ENCODE peak calls at places on chromosomes 2 and 18, in four cellular contexts. L is HCT116, T is mucosa of descending colon, M is IMR-90. Y is an unnamed sample.

GRCh38 chr2:17791121-17791902 is 24.9 kb upstream of the MSGN1 start:
- DNase-seq in T (no peak), L (no peak), M (peak), Y (no peak)

GRCh38 chr18:58277457-58277739 is 233.4 kb downstream of the NEDD4L start:
- DNase-seq in T (no peak), M (no peak), L (no peak), Y (no peak)

GRCh38 chr2:212408524-212408923 is 130.1 kb downstream of the ERBB4 start:
- DNase-seq in L (no peak), M (no peak), T (no peak), Y (no peak)

GRCh38 chr2:151299940-151300539 is 10.6 kb upstream of the NMI start:
- DNase-seq in L (no peak), T (no peak), M (peak), Y (peak)

GRCh38 chr18:8948471-8949149 is 153.9 kb upstream of the NDUFV2 start:
- DNase-seq in L (no peak), M (peak), T (no peak), Y (no peak)

GRCh38 chr2:114076961-114077360 is 187.1 kb downstream of the ACTR3 start:
- DNase-seq in T (no peak), M (no peak), L (no peak), Y (no peak)

GRCh38 chr2:187037310-187037709 is 188.3 kb upstream of the ZSWIM2 start:
- DNase-seq in M (no peak), T (no peak), L (no peak), Y (no peak)

GRCh38 chr2:652881-653480 is 24.2 kb downstream of the TMEM18 start:
- DNase-seq in L (no peak), M (no peak), T (no peak), Y (no peak)

GRCh38 chr18:22470511-22471181 is 52.9 kb upstream of the CTAGE1 start:
- DNase-seq in T (no peak), L (no peak), M (peak), Y (no peak)

GRCh38 chr18:51029378-51029693 is 677 bp upstream of the SMAD4 start:
- DNase-seq in L (no peak), T (no peak), M (peak), Y (no peak)

GRCh38 chr2:102240640-102241370 is 54.0 kb downstream of the IL1RL2 start:
- DNase-seq in T (peak), M (peak), L (peak), Y (peak)

GRCh38 chr2:104563398-104564024 is 290.4 kb upstream of the POU3F3 start:
- DNase-seq in M (no peak), T (no peak), L (no peak), Y (no peak)

GRCh38 chr2:226892729-226893128 is 56.9 kb downstream of the RHBDD1 start:
- DNase-seq in L (no peak), T (no peak), M (peak), Y (no peak)

GRCh38 chr2:42761554-42761953 is 2.4 kb downstream of the OXER1 start:
- DNase-seq in L (no peak), M (no peak), T (no peak), Y (no peak)

GRCh38 chr2:62215306-62216064 is 19.6 kb downstream of the B3GNT2 start:
- DNase-seq in T (no peak), L (no peak), M (peak), Y (no peak)

GRCh38 chr2:239377591-239377990 is 23.2 kb downstream of the HDAC4 start:
- DNase-seq in M (no peak), L (no peak), T (peak), Y (no peak)

GRCh38 chr2:231614559-231615057 is 21.9 kb downstream of the TEX44 start:
- DNase-seq in T (peak), M (no peak), L (no peak), Y (peak)

GRCh38 chr2:95058989-95059601 is 33.6 kb downstream of the MAL start:
- DNase-seq in L (no peak), M (no peak), T (no peak), Y (no peak)

GRCh38 chr2:200077838-200078237 is 122.5 kb downstream of the MAIP1 start:
- DNase-seq in L (no peak), M (peak), T (no peak), Y (no peak)

GRCh38 chr18:49976810-49977209 is 163.5 kb upstream of the ACAA2 start:
- DNase-seq in T (no peak), M (no peak), L (no peak), Y (no peak)

GRCh38 chr2:178306351-178307073 is 112.2 kb downstream of the OSBPL6 start:
- DNase-seq in T (no peak), L (peak), M (peak), Y (peak)

GRCh38 chr2:1869987-1870386 is 125.7 kb upstream of the PXDN start:
- DNase-seq in M (no peak), L (no peak), T (no peak), Y (no peak)

GRCh38 chr18:74496508-74497307 is 545 bp downstream of the CNDP2 start:
- DNase-seq in T (peak), M (peak), L (peak), Y (no peak)

GRCh38 chr2:85501244-85501643 is 37.7 kb upstream of the MAT2A start:
- DNase-seq in L (no peak), M (no peak), T (no peak), Y (no peak)

GRCh38 chr2:152046940-152047339 is 51.9 kb downstream of the CACNB4 start:
- DNase-seq in M (no peak), L (no peak), T (no peak), Y (peak)

GRCh38 chr2:205531082-205531481 is 151.2 kb upstream of the NRP2 start:
- DNase-seq in L (no peak), M (no peak), T (no peak), Y (no peak)

GRCh38 chr2:2524340-2524941 is 193.4 kb upstream of the MYT1L start:
- DNase-seq in T (no peak), L (no peak), M (no peak), Y (no peak)

GRCh38 chr2:99697811-99698568 is 208.2 kb upstream of the REV1 start:
- DNase-seq in T (no peak), L (no peak), M (peak), Y (no peak)

GRCh38 chr18:53056064-53056463 is 716.1 kb downstream of the DCC start:
- DNase-seq in L (no peak), T (no peak), M (no peak), Y (no peak)

GRCh38 chr18:55381277-55381676 is 206.7 kb downstream of the TCF4 start:
- DNase-seq in T (no peak), L (no peak), M (peak), Y (no peak)

GRCh38 chr2:40653829-40654228 is 201.9 kb upstream of the SLC8A1 start:
- DNase-seq in L (no peak), T (no peak), M (peak), Y (no peak)

GRCh38 chr18:21686282-21687105 is 18.1 kb downstream of the ABHD3 start:
- DNase-seq in T (no peak), L (no peak), M (peak), Y (no peak)

GRCh38 chr2:187296869-187297268 is 151.2 kb downstream of the CALCRL start:
- DNase-seq in L (no peak), T (no peak), M (no peak), Y (no peak)

GRCh38 chr18:51890762-51891161 is 449.2 kb upstream of the DCC start:
- DNase-seq in L (no peak), T (no peak), M (peak), Y (no peak)

GRCh38 chr18:47969851-47970250 is 39.4 kb upstream of the SMAD2 start:
- DNase-seq in T (no peak), M (no peak), L (no peak), Y (no peak)

GRCh38 chr2:235050992-235051351 is 99.2 kb downstream of the SH3BP4 start:
- DNase-seq in M (peak), L (peak), T (peak), Y (no peak)

GRCh38 chr2:37464064-37464463 is 119.6 kb downstream of the QPCT start:
- DNase-seq in M (no peak), T (no peak), L (no peak), Y (no peak)

GRCh38 chr2:67797801-67798535 is 264.8 kb downstream of the C1D start:
- DNase-seq in L (no peak), T (no peak), M (peak), Y (no peak)

GRCh38 chr18:71075147-71075546 is 786.3 kb downstream of the SOCS6 start:
- DNase-seq in L (no peak), M (no peak), T (no peak), Y (no peak)
- TF ChIP-seq CTCF in L (no peak), M (no peak), T (no peak), Y (no peak)

GRCh38 chr2:10817413-10817812 is 4.8 kb upstream of the PDIA6 start:
- DNase-seq in L (peak), M (no peak), T (no peak), Y (no peak)
- TF ChIP-seq CTCF in L (peak), M (peak), T (peak), Y (peak)

GRCh38 chr2:75053484-75054112 is 95.2 kb downstream of the POLE4 start:
- DNase-seq in L (peak), M (peak), T (no peak), Y (peak)
- TF ChIP-seq CTCF in L (peak), M (peak), T (peak), Y (peak)

DNA sequence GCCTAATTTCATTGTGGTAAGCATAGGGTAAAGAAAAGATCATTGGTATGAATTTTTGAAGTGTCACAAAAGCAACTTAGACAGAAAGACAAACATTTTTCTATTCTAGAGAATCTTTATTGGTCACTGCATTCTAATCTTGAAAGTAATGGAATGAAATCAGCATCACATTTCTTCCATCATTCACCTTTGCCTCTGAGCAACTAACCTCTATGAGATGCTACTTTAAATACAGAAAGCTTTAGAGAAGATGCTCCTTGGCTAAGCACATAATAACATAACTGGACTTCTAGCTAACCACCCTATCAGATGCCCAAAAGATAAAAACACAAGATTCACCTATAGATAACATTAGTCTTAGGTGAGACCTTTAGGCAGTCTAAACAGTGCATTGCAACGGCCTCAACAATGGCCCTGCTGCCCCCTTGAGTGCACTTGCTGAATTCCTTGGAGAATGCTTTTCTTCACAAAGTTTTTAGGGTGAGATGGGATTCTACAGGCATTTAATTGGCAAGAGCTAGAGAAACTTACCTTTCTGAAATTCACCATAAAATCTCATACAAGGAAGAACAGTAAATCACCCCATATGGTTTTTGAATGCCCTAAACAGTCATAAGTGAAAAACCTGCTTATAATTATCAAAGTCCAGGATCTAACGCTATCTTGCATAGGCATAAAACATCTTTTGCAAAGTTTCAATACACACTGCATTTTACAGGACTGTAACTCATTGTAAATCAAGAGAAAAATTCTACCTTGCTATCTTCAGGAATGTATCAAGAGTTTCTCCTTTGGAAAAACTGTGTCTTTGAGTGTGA is 791.3 kb upstream of the CHAC2 start:
- DNase-seq in T (no peak), M (peak), L (peak), Y (no peak)
- TF ChIP-seq CTCF in T (no peak), M (peak), L (peak), Y (peak)

Y was measured in GM10248.